ENCODE peak calls at places on chromosomes 5 and 9, in five cellular contexts. T is HEK293T, O is epithelial cell of esophagus, B is memory B cell, X is uterus. G is an unnamed sample.

GRCh38 chr5:67693956-67694564 is 497.5 kb upstream of the CD180 start:
- DNase-seq in T (no peak), O (no peak), B (no peak), X (peak), G (peak)

GRCh38 chr9:123569343-123569694 is 213.3 kb downstream of the CRB2 start:
- DNase-seq in T (no peak), O (no peak), B (no peak), X (no peak), G (no peak)

GRCh38 chr5:45695680-45696093 is 493 bp downstream of the HCN1 start:
- DNase-seq in T (no peak), O (no peak), B (no peak), X (no peak), G (no peak)

GRCh38 chr9:33049680-33050361 is 24.7 kb downstream of the DNAJA1 start:
- DNase-seq in T (no peak), O (no peak), B (no peak), X (no peak), G (no peak)

GRCh38 chr9:125142560-125143376 is 560 bp downstream of the SCAI start:
- DNase-seq in T (no peak), O (peak), B (peak), X (peak), G (no peak)

GRCh38 chr5:64595519-64595855 is 89.7 kb downstream of the RGS7BP start:
- DNase-seq in T (no peak), O (no peak), B (no peak), X (no peak), G (no peak)

GRCh38 chr9:127921592-127922120 is 4.8 kb upstream of the ST6GALNAC4 start:
- DNase-seq in T (peak), O (peak), B (peak), X (peak), G (no peak)

GRCh38 chr5:633521-633955 is 21.4 kb downstream of the CEP72 start:
- DNase-seq in T (no peak), O (peak), B (no peak), X (no peak), G (no peak)

GRCh38 chr9:90641868-90642558 is 611 bp downstream of the DIRAS2 start:
- DNase-seq in T (no peak), O (peak), B (no peak), X (no peak), G (no peak)